ENCODE peak calls at places on chromosomes 6 and 20, in nine cellular contexts. L, S, Y, Q, V, B, A, X and D are unnamed samples.

GRCh38 chr6:71855406-71855805 is 30.9 kb upstream of the RIMS1 start:
- DNase-seq in L (no peak), S (peak), Y (no peak), Q (peak), V (no peak), B (no peak), A (no peak), X (no peak), D (no peak)

GRCh38 chr6:89287351-89288028 is 27.6 kb downstream of the GABRR2 start:
- DNase-seq in L (no peak), S (no peak), Y (no peak), Q (no peak), V (no peak), B (no peak), A (no peak), X (no peak), D (no peak)

GRCh38 chr6:90573624-90574023 is 13.2 kb downstream of the MAP3K7 start:
- DNase-seq in L (no peak), S (no peak), Y (no peak), Q (no peak), V (no peak), B (no peak), A (no peak), X (no peak), D (no peak)

GRCh38 chr6:98044168-98044567 is 761.2 kb upstream of the MMS22L start:
- DNase-seq in L (no peak), S (no peak), Y (no peak), Q (no peak), V (no peak), B (no peak), A (no peak), X (no peak), D (no peak)

GRCh38 chr20:20491110-20491783 is 123.3 kb downstream of the INSM1 start:
- DNase-seq in L (no peak), S (no peak), Y (no peak), Q (peak), V (no peak), B (no peak), A (peak), X (peak), D (no peak)

GRCh38 chr20:22757424-22758189 is 173.2 kb upstream of the FOXA2 start:
- DNase-seq in L (no peak), S (no peak), Y (no peak), Q (no peak), V (no peak), B (no peak), A (no peak), X (no peak), D (no peak)

GRCh38 chr6:87421576-87421975 is 13.8 kb downstream of the CFAP206 start:
- DNase-seq in L (no peak), S (no peak), Y (no peak), Q (no peak), V (no peak), B (no peak), A (no peak), X (no peak), D (no peak)

GRCh38 chr20:37411408-37412306 is 65.7 kb downstream of the SRC start:
- DNase-seq in L (no peak), S (no peak), Y (no peak), Q (no peak), V (no peak), B (no peak), A (no peak), X (no peak), D (no peak)

GRCh38 chr6:108627692-108628565 is 67.2 kb downstream of the FOXO3 start:
- DNase-seq in L (no peak), S (no peak), Y (no peak), Q (peak), V (no peak), B (no peak), A (peak), X (peak), D (no peak)

GRCh38 chr20:13941031-13941430 is 49.4 kb downstream of the SEL1L2 start:
- DNase-seq in L (no peak), S (no peak), Y (no peak), Q (no peak), V (no peak), B (no peak), A (no peak), X (no peak), D (no peak)

GRCh38 chr20:23265226-23265625 is 85.4 kb upstream of the NXT1 start:
- DNase-seq in L (no peak), S (no peak), Y (no peak), Q (no peak), V (peak), B (no peak), A (peak), X (peak), D (no peak)

GRCh38 chr20:45991616-45992015 is 17.1 kb upstream of the MMP9 start:
- DNase-seq in L (no peak), S (no peak), Y (no peak), Q (no peak), V (no peak), B (no peak), A (no peak), X (no peak), D (no peak)

GRCh38 chr20:45981261-45981660 is 9.3 kb upstream of the ZNF335 start:
- DNase-seq in L (no peak), S (no peak), Y (no peak), Q (no peak), V (no peak), B (no peak), A (no peak), X (no peak), D (no peak)

GRCh38 chr20:45983279-45983743 is 11.3 kb upstream of the ZNF335 start:
- DNase-seq in L (no peak), S (no peak), Y (no peak), Q (no peak), V (no peak), B (no peak), A (no peak), X (peak), D (no peak)

GRCh38 chr20:45985573-45985972 is 13.6 kb upstream of the ZNF335 start:
- DNase-seq in L (no peak), S (peak), Y (no peak), Q (no peak), V (no peak), B (no peak), A (no peak), X (peak), D (no peak)

GRCh38 chr20:45987108-45987780 is 15.2 kb upstream of the ZNF335 start:
- DNase-seq in L (peak), S (peak), Y (peak), Q (peak), V (peak), B (no peak), A (peak), X (peak), D (peak)
- TF ChIP-seq CTCF in L (peak), S (peak), Y (peak), Q (peak), V (peak), B (peak), A (peak), X (peak), D (peak)

GRCh38 chr6:148273962-148274752 is 68.5 kb upstream of the SASH1 start:
- DNase-seq in L (no peak), S (no peak), Y (no peak), Q (no peak), V (no peak), B (no peak), A (peak), X (peak), D (no peak)
- TF ChIP-seq CTCF in L (no peak), S (no peak), Y (no peak), Q (peak), V (no peak), B (peak), A (peak), X (peak), D (no peak)

GRCh38 chr6:37650071-37650481 is 47.6 kb downstream of the MDGA1 start:
- DNase-seq in L (peak), S (no peak), Y (peak), Q (no peak), V (no peak), B (no peak), A (no peak), X (no peak), D (peak)
- TF ChIP-seq CTCF in L (peak), S (no peak), Y (peak), Q (peak), V (no peak), B (no peak), A (no peak), X (no peak), D (peak)

DNA sequence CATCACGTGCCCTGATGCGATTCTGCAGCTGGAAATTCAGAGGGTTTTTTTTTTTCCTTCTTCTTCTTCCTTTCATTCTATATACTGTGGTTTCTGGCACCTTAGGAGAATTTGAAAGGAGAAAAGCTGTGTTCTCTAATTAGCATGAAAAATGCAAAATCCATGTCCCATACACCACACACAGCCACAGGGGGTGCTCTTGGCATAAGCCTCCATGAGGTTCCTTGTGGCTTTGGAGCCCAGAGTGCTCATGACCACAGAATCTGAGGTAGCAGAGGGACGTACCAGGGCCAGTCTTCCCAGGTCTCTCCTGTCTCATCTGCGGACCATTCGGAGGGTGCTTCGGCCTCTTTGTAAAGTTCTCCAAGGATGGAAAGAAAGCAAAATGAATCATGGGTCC is 258.4 kb upstream of the CDH4 start:
- DNase-seq in L (no peak), S (peak), Y (no peak), Q (no peak), V (no peak), B (no peak), A (peak), X (no peak), D (no peak)
- TF ChIP-seq CTCF in L (peak), S (peak), Y (no peak), Q (peak), V (peak), B (no peak), A (peak), X (no peak), D (no peak)

GRCh38 chr6:116945809-116946208 is 68.8 kb downstream of the RFX6 start:
- DNase-seq in L (no peak), S (no peak), Y (no peak), Q (peak), V (no peak), B (no peak), A (no peak), X (peak), D (no peak)

GRCh38 chr6:116938305-116938704 is 61.3 kb downstream of the RFX6 start:
- DNase-seq in L (no peak), S (no peak), Y (no peak), Q (no peak), V (no peak), B (no peak), A (no peak), X (no peak), D (no peak)

GRCh38 chr6:116941727-116942126 is 64.7 kb downstream of the RFX6 start:
- DNase-seq in L (no peak), S (no peak), Y (no peak), Q (no peak), V (no peak), B (no peak), A (no peak), X (no peak), D (no peak)
- TF ChIP-seq CTCF in L (peak), S (no peak), Y (no peak), Q (peak), V (no peak), B (no peak), A (no peak), X (no peak), D (no peak)

DNA sequence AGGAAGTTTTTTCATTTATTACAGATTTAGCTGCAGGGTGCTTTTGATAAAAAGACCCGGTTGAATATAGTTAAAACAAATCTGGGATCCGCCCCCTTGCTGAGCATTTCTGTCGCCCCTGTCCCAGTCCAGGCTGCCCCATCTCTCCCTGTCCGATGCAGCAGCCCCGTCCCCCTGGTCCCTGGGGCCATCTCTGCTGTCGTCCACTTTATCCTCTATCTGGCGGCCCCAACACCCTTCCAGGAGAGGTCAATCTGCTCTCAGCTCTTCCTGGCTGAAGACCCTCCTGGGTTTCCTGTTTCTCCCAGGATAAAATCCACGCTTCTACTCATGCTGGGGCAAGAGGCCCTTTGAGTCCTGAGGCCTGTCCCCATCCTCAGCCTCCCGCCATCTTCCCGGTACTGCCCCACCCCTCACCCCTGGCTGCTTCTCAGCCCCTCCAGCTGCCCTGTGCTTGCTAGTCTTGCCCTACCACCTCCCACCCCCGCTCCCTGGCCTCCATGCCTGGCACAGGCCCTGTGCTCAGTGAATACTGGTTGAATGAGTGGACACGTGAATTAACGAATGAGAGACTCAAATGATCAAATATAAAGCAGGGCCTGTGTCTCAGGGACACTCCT is 16.0 kb upstream of the PHACTR3 start:
- DNase-seq in L (no peak), S (no peak), Y (no peak), Q (no peak), V (no peak), B (no peak), A (no peak), X (no peak), D (no peak)
- TF ChIP-seq CTCF in L (no peak), S (no peak), Y (no peak), Q (no peak), V (no peak), B (no peak), A (no peak), X (no peak), D (no peak)